ENCODE peak calls at places on chromosomes 12 and 14, in seven cellular contexts. P is HFFc6, E is MV-4-11, O is NCI-H2081, I is ecto neural progenitor cell, C is HFF-Myc, H is adipocyte. A is an unnamed sample.
A peak's percentile ranks its signal among the peaks of the same experiment; 100 is the strongest.

GRCh38 chr12:62762645-62763044 is 172.3 kb downstream of the PPM1H start:
- DNase-seq in H (no peak), O (no peak), E (no peak), C (no peak), I (no peak), P (no peak), A (peak; percentile 24)

GRCh38 chr12:47636908-47637780 is 68.7 kb downstream of the RPAP3 start:
- DNase-seq in I (peak; percentile 60), P (peak; percentile 1), C (no peak), H (peak; percentile 15), E (peak; percentile 32), O (peak; percentile 5), A (peak; percentile 39)

GRCh38 chr12:46153267-46153872 is 115.5 kb downstream of the SLC38A1 start:
- DNase-seq in I (no peak), H (peak; percentile 82), E (peak; percentile 32), P (peak; percentile 36), O (peak; percentile 26), C (no peak), A (peak; percentile 50)

GRCh38 chr14:21543426-21544350 is 17.5 kb upstream of the SALL2 start:
- DNase-seq in C (no peak), E (no peak), H (no peak), I (no peak), P (no peak), O (no peak), A (no peak)

GRCh38 chr14:98704441-98704840 is 567.6 kb downstream of the BCL11B start:
- DNase-seq in O (no peak), P (no peak), I (no peak), E (no peak), H (no peak), C (no peak), A (peak; percentile 51)

GRCh38 chr12:58889557-58889956 is 30.7 kb downstream of the LRIG3 start:
- DNase-seq in P (no peak), E (no peak), H (no peak), I (no peak), C (no peak), O (no peak), A (no peak)

GRCh38 chr12:52534482-52534881 is 14.3 kb upstream of the KRT5 start:
- DNase-seq in I (no peak), E (no peak), H (no peak), C (no peak), O (no peak), P (no peak), A (peak; percentile 25)

GRCh38 chr14:67477926-67478915 is 10.3 kb downstream of the TMEM229B start:
- DNase-seq in O (no peak), I (no peak), H (no peak), E (no peak), C (no peak), P (no peak), A (no peak)

GRCh38 chr12:114916531-114916930 is 232.6 kb upstream of the TBX3 start:
- DNase-seq in O (no peak), H (no peak), P (peak; percentile 45), C (no peak), E (peak; percentile 66), I (no peak), A (no peak)

GRCh38 chr14:32319368-32320049 is 9.6 kb upstream of the AKAP6 start:
- DNase-seq in H (peak; percentile 9), P (peak; percentile 30), O (no peak), I (no peak), E (no peak), C (no peak), A (no peak)

GRCh38 chr12:58541300-58541690 is 379.0 kb downstream of the LRIG3 start:
- DNase-seq in H (no peak), I (no peak), O (no peak), C (no peak), P (no peak), E (no peak), A (no peak)

GRCh38 chr12:110180591-110181005 is 56.4 kb downstream of the IFT81 start:
- DNase-seq in E (no peak), P (peak; percentile 58), O (no peak), H (peak; percentile 48), C (no peak), I (no peak), A (no peak)

GRCh38 chr14:91027556-91027955 is 32.9 kb downstream of the RPS6KA5 start:
- DNase-seq in H (no peak), E (no peak), I (no peak), O (no peak), C (no peak), P (no peak), A (no peak)

GRCh38 chr12:48980389-48980952 is 2.3 kb downstream of the WNT1 start:
- DNase-seq in P (no peak), C (no peak), E (no peak), H (no peak), O (no peak), I (peak; percentile 81), A (peak; percentile 59)

GRCh38 chr12:28140404-28140803 is 49.9 kb upstream of the CCDC91 start:
- DNase-seq in H (no peak), C (no peak), I (no peak), E (no peak), P (no peak), O (no peak), A (no peak)

GRCh38 chr12:102064476-102064875 is 2.7 kb upstream of the WASHC3 start:
- DNase-seq in H (no peak), E (no peak), I (no peak), P (no peak), C (no peak), O (no peak), A (no peak)

GRCh38 chr14:73526036-73526984 is 10.6 kb upstream of the ACOT1 start:
- DNase-seq in H (peak; percentile 13), E (no peak), P (peak; percentile 54), O (peak; percentile 5), C (peak; percentile 16), I (no peak), A (no peak)

GRCh38 chr12:96501139-96501741 is 11.9 kb downstream of the CFAP54 start:
- DNase-seq in H (peak; percentile 38), E (peak; percentile 15), O (peak; percentile 33), P (peak; percentile 30), C (peak; percentile 65), I (no peak), A (peak; percentile 83)

GRCh38 chr12:26242683-26243082 is 47.3 kb downstream of the SSPN start:
- DNase-seq in O (no peak), E (no peak), P (no peak), I (no peak), C (no peak), H (no peak), A (no peak)

GRCh38 chr14:62696261-62696968 is 348.8 kb downstream of the KCNH5 start:
- DNase-seq in P (no peak), I (peak; percentile 54), E (no peak), O (no peak), C (no peak), H (no peak), A (no peak)

GRCh38 chr12:89345830-89346740 is 6.2 kb downstream of the DUSP6 start:
- DNase-seq in I (peak; percentile 83), E (peak; percentile 100), O (peak; percentile 94), H (peak; percentile 23), C (peak; percentile 86), P (peak; percentile 46), A (peak; percentile 100)

GRCh38 chr12:70756791-70757190 is 119.6 kb upstream of the PTPRB start:
- DNase-seq in O (peak; percentile 68), I (no peak), E (no peak), H (no peak), C (no peak), P (no peak), A (no peak)

GRCh38 chr12:121472150-121472905 is 72.4 kb downstream of the RNF34 start:
- DNase-seq in H (no peak), O (no peak), I (no peak), P (no peak), C (no peak), E (no peak), A (no peak)